ENCODE peak calls at places on chromosomes 5 and 9, in five cellular contexts. K is GM03348, G is EL, E is IMR-90, R is SW480. F is an unnamed sample.
A peak's percentile ranks its signal among the peaks of the same experiment; 100 is the strongest.

GRCh38 chr9:16103613-16104012 is 550.8 kb downstream of the CCDC171 start:
- DNase-seq in K (no peak), G (no peak), E (peak; percentile 33), R (no peak), F (no peak)

GRCh38 chr5:126511961-126512360 is 83.1 kb downstream of the ALDH7A1 start:
- DNase-seq in K (no peak), G (no peak), E (no peak), R (no peak), F (no peak)

GRCh38 chr9:91750343-91750742 is 199.7 kb downstream of the ROR2 start:
- DNase-seq in K (peak; percentile 28), G (no peak), E (no peak), R (no peak), F (no peak)

GRCh38 chr5:159807586-159807985 is 108.7 kb upstream of the ADRA1B start:
- DNase-seq in K (peak; percentile 31), G (no peak), E (no peak), R (no peak), F (no peak)

GRCh38 chr5:116546033-116546742 is 28.4 kb downstream of the SEMA6A start:
- DNase-seq in K (no peak), G (peak; percentile 1), E (no peak), R (no peak), F (no peak)

GRCh38 chr9:108396193-108396592 is 459.6 kb downstream of the ACTL7B start:
- DNase-seq in K (no peak), G (no peak), E (no peak), R (no peak), F (no peak)

GRCh38 chr5:123367739-123368138 is 55.5 kb downstream of the CEP120 start:
- DNase-seq in K (no peak), G (peak; percentile 8), E (peak; percentile 32), R (peak; percentile 19), F (peak; percentile 57)

GRCh38 chr9:73780916-73781315 is 629.3 kb downstream of the ANXA1 start:
- DNase-seq in K (peak; percentile 7), G (peak; percentile 49), E (no peak), R (peak; percentile 48), F (peak; percentile 87)

GRCh38 chr9:133132174-133132573 is 11.1 kb upstream of the RALGDS start:
- DNase-seq in K (no peak), G (no peak), E (no peak), R (no peak), F (no peak)

GRCh38 chr5:135079760-135080159 is 45.7 kb upstream of the PITX1 start:
- DNase-seq in K (no peak), G (no peak), E (no peak), R (no peak), F (no peak)

GRCh38 chr9:112377087-112377486 is 2.8 kb upstream of the HSDL2 start:
- DNase-seq in K (no peak), G (peak; percentile 8), E (no peak), R (no peak), F (no peak)

GRCh38 chr9:110255064-110255416 is 1.3 kb downstream of the TXN start:
- DNase-seq in K (no peak), G (no peak), E (no peak), R (no peak), F (no peak)

GRCh38 chr5:38404236-38404635 is 145.9 kb downstream of the EGFLAM start:
- DNase-seq in K (no peak), G (no peak), E (no peak), R (peak; percentile 80), F (no peak)

GRCh38 chr5:110054240-110054639 is 364.5 kb downstream of the MAN2A1 start:
- DNase-seq in K (no peak), G (peak; percentile 48), E (peak; percentile 21), R (peak; percentile 81), F (peak; percentile 37)

GRCh38 chr5:41465493-41466171 is 44.8 kb downstream of the PLCXD3 start:
- DNase-seq in K (no peak), G (no peak), E (peak; percentile 1), R (no peak), F (peak; percentile 20)

GRCh38 chr5:132203464-132203818 is 24.2 kb downstream of the P4HA2 start:
- DNase-seq in K (peak; percentile 50), G (peak; percentile 64), E (peak; percentile 56), R (no peak), F (no peak)

GRCh38 chr5:134510970-134511795 is 14.3 kb upstream of the JADE2 start:
- DNase-seq in K (no peak), G (peak; percentile 61), E (peak; percentile 69), R (peak; percentile 93), F (peak; percentile 27)

GRCh38 chr5:164053123-164053522 is 547.7 kb downstream of the MAT2B start:
- DNase-seq in K (no peak), G (no peak), E (peak; percentile 2), R (no peak), F (peak; percentile 51)

GRCh38 chr5:175831507-175831906 is 39.9 kb upstream of the CPLX2 start:
- DNase-seq in K (no peak), G (no peak), E (no peak), R (no peak), F (no peak)

GRCh38 chr9:79572032-79572890 is 496 bp downstream of the TLE4 start:
- DNase-seq in K (peak; percentile 77), G (peak; percentile 42), E (peak; percentile 40), R (peak; percentile 32), F (peak; percentile 27)

GRCh38 chr9:32394381-32395049 is 10.1 kb downstream of the ACO1 start:
- DNase-seq in K (peak; percentile 11), G (peak; percentile 62), E (peak; percentile 23), R (no peak), F (no peak)

GRCh38 chr5:77129386-77129785 is 42.3 kb upstream of the ZBED3 start:
- DNase-seq in K (peak; percentile 24), G (peak; percentile 39), E (peak; percentile 13), R (peak; percentile 11), F (no peak)

GRCh38 chr5:17180957-17181723 is 36.3 kb upstream of the BASP1 start:
- DNase-seq in K (peak; percentile 76), G (peak; percentile 99), E (peak; percentile 100), R (peak; percentile 84), F (peak; percentile 99)

GRCh38 chr5:43661102-43661501 is 58.1 kb downstream of the NNT start:
- DNase-seq in K (no peak), G (peak; percentile 52), E (peak; percentile 59), R (peak; percentile 5), F (peak; percentile 72)

GRCh38 chr5:93581738-93582414 is 857 bp upstream of the NR2F1-AS1 start:
- DNase-seq in K (no peak), G (peak; percentile 79), E (peak; percentile 81), R (peak; percentile 27), F (peak; percentile 83)

GRCh38 chr9:134962065-134962997 is 44.6 kb upstream of the FCN1 start:
- DNase-seq in K (no peak), G (no peak), E (no peak), R (no peak), F (no peak)

GRCh38 chr9:84501587-84501986 is 161.0 kb upstream of the SLC28A3 start:
- DNase-seq in K (no peak), G (no peak), E (no peak), R (no peak), F (no peak)

GRCh38 chr5:93304391-93304790 is 276.6 kb downstream of the NR2F1-AS1 start:
- DNase-seq in K (no peak), G (no peak), E (no peak), R (no peak), F (no peak)

GRCh38 chr9:86765040-86765343 is 182.3 kb downstream of the GAS1 start:
- DNase-seq in K (no peak), G (no peak), E (no peak), R (no peak), F (no peak)

GRCh38 chr5:16456103-16456832 is 9.3 kb downstream of the ZNF622 start:
- DNase-seq in K (peak; percentile 56), G (peak; percentile 82), E (peak; percentile 72), R (peak; percentile 60), F (peak; percentile 88)

GRCh38 chr9:35538361-35539234 is 48.7 kb downstream of the RUSC2 start:
- DNase-seq in K (peak; percentile 84), G (peak; percentile 85), E (peak; percentile 82), R (no peak), F (peak; percentile 90)

GRCh38 chr9:98993570-98993945 is 49.9 kb downstream of the COL15A1 start:
- DNase-seq in K (no peak), G (no peak), E (no peak), R (no peak), F (no peak)

GRCh38 chr9:37617837-37618236 is 25.4 kb upstream of the TOMM5 start:
- DNase-seq in K (peak; percentile 52), G (peak; percentile 64), E (peak; percentile 54), R (peak; percentile 60), F (peak; percentile 38)

GRCh38 chr5:150239099-150239793 is 49.4 kb downstream of the SLC6A7 start:
- DNase-seq in K (no peak), G (no peak), E (no peak), R (no peak), F (no peak)

GRCh38 chr9:113809192-113809482 is 67.0 kb upstream of the ZNF618 start:
- DNase-seq in K (no peak), G (no peak), E (no peak), R (no peak), F (no peak)

GRCh38 chr5:94707359-94707758 is 88.9 kb downstream of the SLF1 start:
- DNase-seq in K (no peak), G (no peak), E (peak; percentile 45), R (no peak), F (no peak)

GRCh38 chr9:136018257-136019031 is 57.3 kb upstream of the UBAC1 start:
- DNase-seq in K (no peak), G (no peak), E (no peak), R (no peak), F (no peak)

GRCh38 chr9:6788175-6789016 is 30.6 kb downstream of the KDM4C start:
- DNase-seq in K (peak; percentile 79), G (peak; percentile 68), E (peak; percentile 58), R (peak; percentile 12), F (peak; percentile 58)

GRCh38 chr9:126504086-126504976 is 109.4 kb upstream of the LMX1B start:
- DNase-seq in K (no peak), G (no peak), E (no peak), R (no peak), F (no peak)

F was measured in fibroblast of the aortic adventitia.